ENCODE peak calls at places on chromosomes 7 and 10, in nine cellular contexts. F is upper lobe of right lung, K is HFF-Myc, W is astrocyte of the spinal cord, B is ureter, E is progenitor cell of endocrine pancreas, T is hypothalamus, A is heart left ventricle, S is SK-N-SH. G is an unnamed sample.
A peak's percentile ranks its signal among the peaks of the same experiment; 100 is the strongest.

GRCh38 chr10:12667006-12667405 is 317.7 kb downstream of the CAMK1D start:
- DNase-seq in F (no peak), K (no peak), W (no peak), B (no peak), E (no peak), T (no peak), A (no peak), S (peak; percentile 23), G (no peak)

GRCh38 chr10:132705943-132706342 is 80.0 kb downstream of the NKX6-2 start:
- DNase-seq in F (no peak), K (no peak), W (no peak), B (no peak), E (no peak), T (no peak), A (no peak), S (no peak), G (no peak)

GRCh38 chr10:128064615-128065580 is 61.3 kb downstream of the MKI67 start:
- DNase-seq in F (peak; percentile 82), K (no peak), W (peak; percentile 74), B (no peak), E (no peak), T (no peak), A (peak; percentile 70), S (no peak), G (no peak)

GRCh38 chr7:155795951-155796350 is 16.3 kb downstream of the SHH start:
- DNase-seq in F (no peak), K (no peak), W (no peak), B (no peak), E (no peak), T (no peak), A (no peak), S (peak; percentile 40), G (no peak)

GRCh38 chr10:102115775-102116174 is 4.4 kb downstream of the LDB1 start:
- DNase-seq in F (no peak), K (no peak), W (no peak), B (no peak), E (no peak), T (no peak), A (no peak), S (no peak), G (no peak)

GRCh38 chr7:42694894-42695553 is 216.8 kb downstream of the C7orf25 start:
- DNase-seq in F (no peak), K (no peak), W (peak; percentile 45), B (no peak), E (no peak), T (no peak), A (no peak), S (no peak), G (no peak)

GRCh38 chr7:155665957-155666287 is 21.5 kb downstream of the RBM33 start:
- DNase-seq in F (no peak), K (peak; percentile 70), W (peak; percentile 87), B (no peak), E (no peak), T (no peak), A (no peak), S (no peak), G (no peak)

GRCh38 chr10:133359554-133359971 is 1.7 kb upstream of the FUOM start:
- DNase-seq in F (no peak), K (no peak), W (no peak), B (no peak), E (no peak), T (no peak), A (no peak), S (peak; percentile 59), G (no peak)

GRCh38 chr7:76048668-76048988 is 722 bp downstream of the MDH2 start:
- DNase-seq in F (peak; percentile 76), K (no peak), W (no peak), B (no peak), E (no peak), T (no peak), A (no peak), S (peak; percentile 57), G (no peak)

GRCh38 chr7:28865494-28866257 is 92.5 kb downstream of the TRIL start:
- DNase-seq in F (no peak), K (no peak), W (no peak), B (no peak), E (no peak), T (no peak), A (no peak), S (no peak), G (no peak)

GRCh38 chr7:102991540-102992214 is 78.9 kb downstream of the LRRC17 start:
- DNase-seq in F (no peak), K (peak; percentile 92), W (peak; percentile 98), B (no peak), E (no peak), T (no peak), A (no peak), S (peak; percentile 15), G (no peak)

GRCh38 chr10:11610151-11610854 is 1.1 kb downstream of the USP6NL start:
- DNase-seq in F (no peak), K (no peak), W (peak; percentile 36), B (no peak), E (no peak), T (no peak), A (no peak), S (no peak), G (no peak)

GRCh38 chr7:51428226-51428887 is 111.7 kb upstream of the COBL start:
- DNase-seq in F (no peak), K (no peak), W (no peak), B (no peak), E (no peak), T (no peak), A (no peak), S (no peak), G (no peak)

GRCh38 chr7:27193335-27194001 is 6.4 kb downstream of the HOXA13 start:
- DNase-seq in F (peak; percentile 22), K (no peak), W (no peak), B (peak; percentile 42), E (no peak), T (no peak), A (no peak), S (no peak), G (no peak)

GRCh38 chr10:59585046-59585700 is 124.5 kb downstream of the SLC16A9 start:
- DNase-seq in F (no peak), K (no peak), W (peak; percentile 53), B (no peak), E (no peak), T (no peak), A (no peak), S (peak; percentile 29), G (no peak)

GRCh38 chr7:38316733-38317360 is 43.4 kb upstream of the TARP start:
- DNase-seq in F (no peak), K (no peak), W (no peak), B (no peak), E (no peak), T (no peak), A (no peak), S (no peak), G (no peak)

GRCh38 chr7:47307311-47307710 is 274.6 kb downstream of the TNS3 start:
- DNase-seq in F (no peak), K (no peak), W (no peak), B (no peak), E (no peak), T (no peak), A (no peak), S (no peak), G (no peak)

GRCh38 chr7:134618756-134619530 is 27.7 kb upstream of the BPGM start:
- DNase-seq in F (no peak), K (no peak), W (peak; percentile 78), B (no peak), E (no peak), T (no peak), A (no peak), S (no peak), G (no peak)

GRCh38 chr10:29412452-29413004 is 123.7 kb downstream of the LYZL1 start:
- DNase-seq in F (no peak), K (no peak), W (no peak), B (no peak), E (no peak), T (no peak), A (no peak), S (no peak), G (no peak)

GRCh38 chr7:134691820-134692705 is 45.4 kb downstream of the BPGM start:
- DNase-seq in F (no peak), K (no peak), W (peak; percentile 66), B (peak; percentile 50), E (no peak), T (no peak), A (no peak), S (no peak), G (no peak)

GRCh38 chr10:93079663-93080349 is 6.1 kb downstream of the CYP26A1 start:
- DNase-seq in F (no peak), K (no peak), W (no peak), B (no peak), E (no peak), T (no peak), A (no peak), S (no peak), G (no peak)

GRCh38 chr10:51203359-51203758 is 129.1 kb downstream of the PRKG1 start:
- DNase-seq in F (no peak), K (no peak), W (no peak), B (no peak), E (no peak), T (no peak), A (no peak), S (no peak), G (no peak)

G was measured in cerebellar nuclear complex.